ENCODE peak calls at places on chromosomes 4 and X, in six cellular contexts. X is IMR-90; I is CD4-positive, CD25-positive, alpha-beta regulatory T cell; K is PC-9; Y is CD8-positive, alpha-beta T cell; O is esophagus muscularis mucosa. R is an unnamed sample.

GRCh38 chrX:57516491-57516890 is 75.3 kb upstream of the ZXDB start:
- DNase-seq in Y (no peak), X (no peak), I (no peak), K (no peak), O (no peak), R (no peak)

GRCh38 chr4:12145768-12146167 is 717.1 kb upstream of the HS3ST1 start:
- DNase-seq in X (no peak), K (no peak), O (no peak), I (no peak), Y (no peak), R (no peak)

GRCh38 chr4:37591349-37591748 is 94.8 kb downstream of the RELL1 start:
- DNase-seq in X (no peak), K (no peak), I (no peak), Y (no peak), O (no peak), R (no peak)

GRCh38 chrX:87337267-87337666 is 180.3 kb upstream of the KLHL4 start:
- DNase-seq in O (no peak), Y (no peak), I (no peak), K (no peak), X (no peak), R (no peak)

GRCh38 chrX:107355533-107355932 is 93.9 kb upstream of the FRMPD3 start:
- DNase-seq in Y (no peak), K (no peak), I (no peak), O (no peak), X (no peak), R (no peak)

GRCh38 chr4:127586922-127587571 is 45.7 kb upstream of the INTU start:
- DNase-seq in O (no peak), Y (no peak), I (no peak), K (peak; percentile 31), X (peak; percentile 39), R (no peak)

GRCh38 chr4:172270421-172270820 is 457.2 kb downstream of the GALNTL6 start:
- DNase-seq in K (no peak), I (no peak), Y (no peak), X (no peak), O (no peak), R (no peak)

GRCh38 chr4:182978152-182978827 is 61.1 kb upstream of the DCTD start:
- DNase-seq in X (peak; percentile 62), O (no peak), I (no peak), K (no peak), Y (no peak), R (no peak)

GRCh38 chr4:158739600-158739999 is 16.4 kb upstream of the PPID start:
- DNase-seq in I (no peak), K (no peak), O (no peak), X (no peak), Y (no peak), R (no peak)

GRCh38 chr4:109020861-109021260 is 258.0 kb upstream of the ETNPPL start:
- DNase-seq in O (no peak), X (no peak), I (no peak), Y (no peak), K (no peak), R (no peak)

GRCh38 chr4:1786544-1787362 is 6.3 kb upstream of the FGFR3 start:
- DNase-seq in Y (no peak), K (no peak), O (no peak), X (no peak), I (no peak), R (no peak)

GRCh38 chr4:100299019-100299418 is 108.8 kb upstream of the DDIT4L start:
- DNase-seq in I (no peak), O (no peak), Y (no peak), K (no peak), X (peak; percentile 96), R (no peak)

GRCh38 chrX:134886201-134886600 is 104.6 kb upstream of the SMIM10 start:
- DNase-seq in X (peak; percentile 33), K (peak; percentile 40), I (no peak), Y (no peak), O (no peak), R (no peak)

GRCh38 chr4:121736735-121737351 is 28.1 kb downstream of the SMIM43 start:
- DNase-seq in I (peak; percentile 13), O (no peak), X (peak; percentile 70), Y (no peak), K (peak; percentile 31), R (no peak)

GRCh38 chrX:134512566-134512965 is 52.6 kb downstream of the HPRT1 start:
- DNase-seq in Y (no peak), K (peak; percentile 72), O (no peak), I (no peak), X (peak; percentile 89), R (no peak)

GRCh38 chr4:150164055-150164454 is 85.8 kb downstream of the DCLK2 start:
- DNase-seq in I (no peak), Y (no peak), K (no peak), X (no peak), O (peak; percentile 12), R (no peak)

GRCh38 chr4:92501456-92501855 is 197.7 kb downstream of the GRID2 start:
- DNase-seq in Y (no peak), K (no peak), X (no peak), O (no peak), I (no peak), R (no peak)

GRCh38 chr4:94889523-94889922 is 131.8 kb downstream of the BMPR1B start:
- DNase-seq in O (no peak), Y (no peak), I (no peak), X (no peak), K (no peak), R (no peak)

GRCh38 chr4:64940698-64941097 is 531.4 kb upstream of the TECRL start:
- DNase-seq in O (no peak), I (no peak), X (no peak), K (peak; percentile 0), Y (no peak), R (no peak)

GRCh38 chrX:13287816-13288215 is 32.0 kb downstream of the ATXN3L start:
- DNase-seq in I (no peak), K (peak; percentile 11), X (peak; percentile 72), O (no peak), Y (no peak), R (no peak)

GRCh38 chrX:53262918-53263394 is 18.4 kb downstream of the IQSEC2 start:
- DNase-seq in X (peak; percentile 55), Y (no peak), O (no peak), I (no peak), K (peak; percentile 63), R (no peak)

GRCh38 chr4:167616471-167616870 is 382.2 kb upstream of the SPOCK3 start:
- DNase-seq in K (no peak), O (no peak), I (no peak), X (no peak), Y (no peak), R (no peak)

GRCh38 chr4:167613381-167613780 is 379.1 kb upstream of the SPOCK3 start:
- DNase-seq in X (no peak), O (no peak), K (no peak), Y (no peak), I (no peak), R (no peak)

GRCh38 chr4:167614866-167615265 is 380.6 kb upstream of the SPOCK3 start:
- DNase-seq in O (no peak), K (no peak), I (no peak), Y (no peak), X (no peak), R (no peak)
- H3K4me3 ChIP-seq in O (no peak overlapping the region), K (no peak overlapping the region), I (no peak overlapping the region), Y (no peak overlapping the region), X (no peak overlapping the region), R (no peak overlapping the region)

DNA sequence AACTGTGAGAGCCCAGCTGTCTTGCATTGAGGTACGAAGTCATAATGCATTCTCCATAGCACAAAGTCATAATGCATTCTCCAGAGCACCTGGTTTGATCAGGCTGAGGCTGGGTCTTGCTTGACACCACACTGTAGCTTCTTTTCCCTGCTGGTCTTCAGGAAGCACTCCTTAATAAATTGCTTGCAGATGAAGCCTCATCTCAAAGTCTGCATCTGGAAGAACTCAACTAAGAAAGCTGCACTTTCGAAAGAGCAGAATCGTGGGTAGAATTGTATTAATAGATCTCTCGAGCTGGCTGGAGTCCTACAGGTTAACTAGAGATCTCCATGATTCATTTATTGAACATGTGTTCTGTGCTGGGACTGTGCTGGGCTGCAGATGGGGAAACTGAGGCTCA is 152.6 kb downstream of the STK32B start:
- DNase-seq in O (no peak), X (no peak), K (no peak), I (no peak), Y (no peak), R (no peak)
- H3K27ac ChIP-seq in O (no peak overlapping the region), X (no peak overlapping the region), K (no peak overlapping the region), I (no peak overlapping the region), Y (no peak overlapping the region), R (no peak overlapping the region)

GRCh38 chr4:2817136-2817535 is 24.3 kb downstream of the SH3BP2 start:
- DNase-seq in Y (no peak), K (no peak), I (no peak), O (no peak), X (no peak), R (no peak)

GRCh38 chr4:2819244-2820215 is 24.1 kb upstream of the ADD1 start:
- DNase-seq in X (no peak), O (no peak), I (no peak), K (no peak), Y (no peak), R (no peak)

GRCh38 chr4:2817701-2818350 is 24.9 kb downstream of the SH3BP2 start:
- DNase-seq in K (peak; percentile 55), I (no peak), O (no peak), Y (no peak), X (no peak), R (no peak)

GRCh38 chr4:2820216-2820982 is 23.2 kb upstream of the ADD1 start:
- DNase-seq in K (peak; percentile 32), Y (no peak), X (no peak), O (no peak), I (no peak), R (no peak)

DNA sequence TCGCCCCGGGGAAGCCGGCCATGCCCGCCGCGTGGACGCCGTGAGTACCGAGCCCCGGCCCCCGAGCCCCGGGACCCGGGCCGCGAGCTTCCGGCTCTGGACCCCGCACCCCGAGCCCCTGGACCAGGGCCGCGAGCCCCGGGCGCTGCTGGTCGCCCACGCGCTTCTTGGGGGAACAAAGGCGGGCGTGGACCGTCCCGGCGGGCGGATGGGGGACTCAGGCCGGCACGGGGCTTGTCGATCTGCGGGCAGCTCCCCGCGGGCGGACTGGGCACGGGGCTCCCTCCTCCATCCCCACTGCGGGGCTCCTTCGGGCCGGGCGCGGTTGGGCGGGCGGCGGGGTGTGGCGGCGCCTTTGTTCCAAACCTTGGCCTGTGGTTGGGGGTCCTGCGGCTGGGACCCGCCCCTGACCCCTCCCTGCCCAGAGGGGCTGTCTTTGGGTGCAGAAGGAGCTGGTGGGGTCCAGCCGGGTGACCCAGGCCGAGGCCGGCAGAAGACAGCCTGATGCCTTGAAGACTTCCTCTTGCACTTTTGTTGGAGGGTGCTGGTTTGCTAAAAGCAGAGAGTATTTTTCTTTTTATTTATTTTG is 25.2 kb upstream of the ADD1 start:
- DNase-seq in K (no peak), O (no peak), X (no peak), Y (no peak), I (no peak), R (no peak)
- H3K4me3 ChIP-seq in K (peak overlapping the region; percentile 55), O (peak overlapping the region; percentile 75), X (peak overlapping the region; percentile 82), Y (no peak overlapping the region), I (peak overlapping the region; percentile 32), R (peak overlapping the region; percentile 79)

GRCh38 chr4:66014146-66014765 is 344.0 kb upstream of the EPHA5 start:
- DNase-seq in K (no peak), O (no peak), X (no peak), I (no peak), Y (no peak), R (no peak)
- H3K27ac ChIP-seq in K (no peak overlapping the region), O (no peak overlapping the region), X (no peak overlapping the region), I (no peak overlapping the region), Y (no peak overlapping the region), R (no peak overlapping the region)

R was measured in coronary artery.